ENCODE peak calls at places on chromosome 21, in seven cellular contexts. C, M, T, K, G, N and J are unnamed samples.

GRCh38 chr21:43778469-43779335 is 2.6 kb upstream of the CSTB start:
- DNase-seq in C (peak), M (no peak), T (peak), K (no peak), G (no peak), N (no peak), J (no peak)

GRCh38 chr21:45335761-45336534 is 48.3 kb upstream of the POFUT2 start:
- DNase-seq in C (no peak), M (no peak), T (no peak), K (no peak), G (no peak), N (no peak), J (no peak)

GRCh38 chr21:38725196-38726157 is 80.3 kb upstream of the ETS2 start:
- DNase-seq in C (no peak), M (no peak), T (no peak), K (no peak), G (no peak), N (no peak), J (no peak)

GRCh38 chr21:33650929-33651505 is 8.7 kb downstream of the ITSN1 start:
- DNase-seq in C (no peak), M (no peak), T (no peak), K (no peak), G (no peak), N (no peak), J (no peak)

GRCh38 chr21:17821121-17821520 is 2.0 kb upstream of the C21orf91 start:
- DNase-seq in C (no peak), M (no peak), T (no peak), K (no peak), G (no peak), N (no peak), J (no peak)

GRCh38 chr21:43365611-43366426 is 61.1 kb downstream of the SIK1 start:
- DNase-seq in C (no peak), M (no peak), T (no peak), K (no peak), G (no peak), N (no peak), J (no peak)

GRCh38 chr21:36747114-36747814 is 48.3 kb downstream of the SIM2 start:
- DNase-seq in C (no peak), M (no peak), T (no peak), K (no peak), G (peak), N (no peak), J (no peak)

GRCh38 chr21:42230636-42231035 is 11.7 kb downstream of the ABCG1 start:
- DNase-seq in C (no peak), M (no peak), T (no peak), K (no peak), G (peak), N (no peak), J (no peak)

GRCh38 chr21:39531777-39532333 is 80.1 kb downstream of the SH3BGR start:
- DNase-seq in C (no peak), M (no peak), T (no peak), K (no peak), G (no peak), N (no peak), J (no peak)

GRCh38 chr21:46110499-46111192 is 12.7 kb downstream of the COL6A2 start:
- DNase-seq in C (no peak), M (no peak), T (no peak), K (no peak), G (no peak), N (no peak), J (peak)

GRCh38 chr21:33025106-33025470 is 647 bp upstream of the OLIG2 start:
- DNase-seq in C (no peak), M (no peak), T (no peak), K (no peak), G (no peak), N (no peak), J (no peak)

GRCh38 chr21:33115586-33116541 is 45.9 kb downstream of the OLIG1 start:
- DNase-seq in C (no peak), M (peak), T (no peak), K (no peak), G (no peak), N (no peak), J (no peak)

GRCh38 chr21:41973861-41974751 is 20.3 kb upstream of the C2CD2 start:
- DNase-seq in C (peak), M (no peak), T (no peak), K (no peak), G (no peak), N (no peak), J (no peak)

GRCh38 chr21:25298512-25299491 is 308.5 kb downstream of the MRPL39 start:
- DNase-seq in C (no peak), M (no peak), T (no peak), K (no peak), G (no peak), N (no peak), J (no peak)